ENCODE peak calls at places on chromosomes 11 and 22, in six cellular contexts. Y is heart left ventricle, P is stomach, Z is psoas muscle, F is cardiac muscle cell, N is upper lobe of right lung. C is an unnamed sample. For H3K27me3, the result is how much of the 10 kb centered on the place peaks cover.

GRCh38 chr11:23205156-23205871 is 345.0 kb upstream of the CCDC179 start:
- DNase-seq in Y (no peak), Z (no peak), N (no peak), P (no peak), F (no peak), C (no peak)

GRCh38 chr11:95231881-95232605 is 1.0 kb upstream of the SESN3 start:
- DNase-seq in N (peak), Z (peak), F (peak), P (peak), Y (peak), C (peak)

GRCh38 chr11:26541870-26542269 is 30.2 kb downstream of the MUC15 start:
- DNase-seq in N (no peak), F (no peak), P (no peak), Z (no peak), Y (no peak), C (no peak)

GRCh38 chr22:46036558-46037408 is 59.8 kb upstream of the WNT7B start:
- DNase-seq in N (peak), F (peak), Y (peak), Z (no peak), P (peak), C (peak)

GRCh38 chr11:44005076-44005800 is 42.5 kb upstream of the ACCSL start:
- DNase-seq in Y (peak), Z (no peak), P (peak), N (no peak), F (no peak), C (no peak)

GRCh38 chr22:43203471-43203981 is 16.6 kb upstream of the TTLL12 start:
- DNase-seq in N (peak), P (no peak), Z (peak), Y (no peak), F (peak), C (no peak)

GRCh38 chr11:64870176-64870892 is 8.1 kb downstream of the EHD1 start:
- DNase-seq in F (peak), P (no peak), Z (peak), N (no peak), Y (no peak), C (no peak)

GRCh38 chr11:3095712-3096361 is 38.6 kb upstream of the CARS1 start:
- DNase-seq in F (no peak), Z (peak), Y (no peak), P (peak), N (peak), C (no peak)

GRCh38 chr11:91495837-91496236 is 728.8 kb upstream of the FAT3 start:
- DNase-seq in F (no peak), P (no peak), Z (no peak), Y (no peak), N (no peak), C (no peak)

GRCh38 chr11:26580929-26581328 is 8.9 kb upstream of the MUC15 start:
- DNase-seq in N (no peak), Z (no peak), F (no peak), Y (no peak), P (no peak), C (no peak)

GRCh38 chr11:11027271-11027670 is 169.4 kb upstream of the ZBED5 start:
- DNase-seq in F (no peak), N (no peak), Z (no peak), Y (no peak), P (no peak), C (no peak)

GRCh38 chr11:72375241-72375640 is 59.1 kb downstream of the CLPB start:
- DNase-seq in Z (no peak), F (no peak), Y (no peak), P (no peak), N (no peak), C (no peak)

GRCh38 chr11:130314184-130314748 is 451 bp downstream of the ZBTB44 start:
- DNase-seq in P (peak), F (peak), Y (peak), N (peak), Z (peak), C (no peak)

GRCh38 chr11:102223859-102224258 is 93.4 kb upstream of the BIRC3 start:
- DNase-seq in Z (no peak), N (no peak), Y (no peak), P (no peak), F (no peak), C (no peak)

GRCh38 chr22:26461188-26461810 is 22.3 kb downstream of the HPS4 start:
- DNase-seq in Y (peak), Z (peak), N (no peak), F (peak), P (peak), C (no peak)

GRCh38 chr11:9091044-9091936 is at the start of gene SCUBE2:
- DNase-seq in Z (no peak), Y (no peak), N (no peak), F (peak), P (no peak), C (no peak)

GRCh38 chr11:11843233-11843632 is 1.5 kb downstream of the USP47 start:
- DNase-seq in Z (no peak), Y (no peak), N (no peak), F (peak), P (no peak), C (no peak)

GRCh38 chr11:75453916-75454655 is 21.1 kb upstream of the KLHL35 start:
- DNase-seq in N (no peak), Y (no peak), P (no peak), F (no peak), Z (peak), C (no peak)

GRCh38 chr11:67640021-67640757 is 626 bp upstream of the TBX10 start:
- DNase-seq in P (peak), F (peak), Z (peak), N (peak), Y (no peak), C (peak)

GRCh38 chr11:47061429-47062178 is 115.1 kb downstream of the ARFGAP2 start:
- DNase-seq in Y (no peak), F (no peak), N (no peak), P (no peak), Z (no peak), C (no peak)

GRCh38 chr22:23697031-23697970 is 6.5 kb downstream of the RGL4 start:
- DNase-seq in Y (no peak), Z (no peak), P (no peak), F (no peak), N (no peak), C (no peak)

GRCh38 chr11:46298699-46299424 is 21.4 kb downstream of the CREB3L1 start:
- DNase-seq in Y (no peak), Z (no peak), P (no peak), F (no peak), N (no peak), C (no peak)

GRCh38 chr22:19879651-19879995 is 24.9 kb upstream of the GNB1L start:
- DNase-seq in Z (peak), Y (peak), F (no peak), P (no peak), N (no peak), C (peak)

GRCh38 chr22:38352436-38352835 is 35.2 kb upstream of the CSNK1E start:
- DNase-seq in F (no peak), Y (no peak), P (peak), Z (no peak), N (peak), C (no peak)

GRCh38 chr11:134583397-134583990 is 171.5 kb upstream of the B3GAT1 start:
- DNase-seq in Y (no peak), N (no peak), P (no peak), F (no peak), Z (no peak), C (no peak)

GRCh38 chr11:10728154-10728553 is 22.9 kb upstream of the CTR9 start:
- DNase-seq in P (no peak), Y (no peak), F (no peak), Z (no peak), N (no peak), C (no peak)

GRCh38 chr11:14764899-14765527 is 121.4 kb downstream of the PDE3B start:
- DNase-seq in Z (no peak), Y (no peak), N (no peak), F (no peak), P (no peak), C (no peak)

GRCh38 chr11:76835928-76836612 is 24.6 kb upstream of the ACER3 start:
- DNase-seq in Y (peak), N (no peak), F (no peak), P (peak), Z (no peak), C (no peak)

GRCh38 chr11:128784059-128784804 is 82.9 kb downstream of the KCNJ1 start:
- DNase-seq in Z (no peak), N (no peak), P (no peak), F (no peak), Y (no peak), C (no peak)

GRCh38 chr22:20033045-20033706 is 12.3 kb downstream of the TANGO2 start:
- DNase-seq in Z (peak), F (no peak), Y (peak), P (peak), N (no peak), C (peak)

GRCh38 chr11:118790357-118791014 is 478 bp downstream of the DDX6 start:
- DNase-seq in P (peak), Y (peak), Z (peak), N (no peak), F (peak), C (peak)

GRCh38 chr22:37209140-37209845 is 3.0 kb downstream of the SSTR3 start:
- DNase-seq in N (no peak), Z (peak), P (no peak), Y (no peak), F (no peak), C (peak)

GRCh38 chr11:60786811-60787567 is 1.9 kb downstream of the MS4A10 start:
- DNase-seq in N (no peak), Y (peak), F (peak), P (peak), Z (peak), C (no peak)

GRCh38 chr11:122524532-122524882 is 131.0 kb upstream of the UBASH3B start:
- DNase-seq in P (no peak), Y (no peak), F (peak), N (no peak), Z (no peak), C (no peak)

DNA sequence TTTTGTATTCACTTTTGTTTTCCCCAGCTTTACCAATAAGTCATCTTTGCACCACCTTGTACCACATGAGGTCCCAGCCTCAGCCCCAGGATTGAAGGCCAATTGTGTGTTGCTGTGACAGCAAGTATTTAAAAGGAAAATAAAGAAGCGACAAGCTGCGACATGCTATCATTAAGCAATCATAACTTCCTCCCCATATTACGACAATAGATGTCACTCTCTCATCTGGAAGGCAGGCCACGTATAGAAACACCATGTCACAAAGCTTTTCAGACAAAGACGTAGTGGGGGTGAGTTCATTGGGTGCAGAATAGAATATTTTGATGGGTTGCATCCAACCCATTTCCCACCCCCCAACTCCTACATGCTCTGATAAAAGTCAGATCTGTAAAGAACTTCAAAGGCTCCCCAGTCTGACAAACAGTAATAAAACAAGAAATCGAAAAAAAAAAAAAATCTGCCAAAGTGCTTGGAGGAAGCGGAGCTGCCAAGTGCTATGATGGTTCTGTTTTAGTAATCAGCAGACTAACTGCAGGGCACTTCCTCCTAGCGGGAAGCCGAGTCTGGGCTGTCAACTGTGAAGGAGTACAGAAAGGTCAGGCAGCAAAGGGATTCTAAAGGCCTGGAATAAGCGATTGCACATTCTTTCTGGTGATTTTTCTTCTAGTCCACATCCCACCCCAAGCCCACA is 131.5 kb upstream of the UBASH3B start:
- DNase-seq in N (no peak), F (peak), Z (no peak), P (no peak), Y (no peak), C (no peak)
- H3K27ac ChIP-seq in N (no peak), F (peak), Z (no peak), P (no peak), Y (no peak), C (no peak)

GRCh38 chr22:50269573-50270301 is 443 bp downstream of the MAPK11 start:
- DNase-seq in P (no peak), Y (peak), N (no peak), Z (no peak), F (peak), C (no peak)

GRCh38 chr22:50271011-50271394 is 823 bp upstream of the MAPK11 start:
- DNase-seq in Y (no peak), F (no peak), P (no peak), N (no peak), Z (no peak), C (no peak)

GRCh38 chr22:50270302-50271010 is at the start of gene MAPK11:
- DNase-seq in F (peak), N (peak), P (peak), Z (peak), Y (peak), C (no peak)

GRCh38 chr22:50272103-50272782 is 2.1 kb upstream of the MAPK11 start:
- DNase-seq in N (no peak), Z (no peak), P (no peak), Y (no peak), F (no peak), C (no peak)

GRCh38 chr22:50271519-50271970 is 1.4 kb upstream of the MAPK11 start:
- DNase-seq in Y (peak), N (peak), Z (no peak), F (peak), P (peak), C (no peak)
- H3K27me3 ChIP-seq in Y (under half), N (under half), Z (under half), F (half or more), P (under half), C (under half)

DNA sequence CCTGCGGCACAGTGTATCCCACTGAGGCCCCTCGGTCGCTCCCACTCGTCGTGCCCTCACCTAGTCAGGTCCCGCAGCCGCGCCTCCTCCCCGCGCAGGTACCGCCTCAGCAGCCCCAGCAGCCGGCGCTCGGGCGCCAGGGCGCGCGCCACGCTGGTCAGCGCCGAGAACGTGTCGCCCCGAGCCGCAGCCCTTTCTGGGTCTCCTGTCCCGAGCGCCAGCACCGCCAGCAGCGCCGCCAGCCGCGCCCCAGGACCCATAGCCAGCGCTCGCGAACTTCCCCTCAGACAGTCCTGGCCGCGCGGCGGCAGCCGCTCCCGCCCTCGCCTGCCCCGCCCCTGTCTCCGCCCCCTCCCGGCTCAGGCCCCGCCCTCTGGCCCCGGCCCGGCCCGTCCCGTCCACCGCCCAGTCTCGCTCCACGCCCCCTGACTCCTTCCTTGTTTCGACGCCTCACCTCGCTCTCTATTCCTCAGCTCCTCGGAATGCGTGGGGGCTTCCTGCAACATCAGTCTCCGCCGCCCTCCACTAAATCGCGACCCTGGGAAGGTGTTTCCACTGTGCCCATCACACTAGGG is at the start of gene P4HA3:
- DNase-seq in F (peak), Z (peak), Y (peak), P (peak), N (peak), C (peak)
- TF ChIP-seq CTCF in F (peak), Z (no peak), Y (no peak), P (no peak), N (peak), C (peak)

DNA sequence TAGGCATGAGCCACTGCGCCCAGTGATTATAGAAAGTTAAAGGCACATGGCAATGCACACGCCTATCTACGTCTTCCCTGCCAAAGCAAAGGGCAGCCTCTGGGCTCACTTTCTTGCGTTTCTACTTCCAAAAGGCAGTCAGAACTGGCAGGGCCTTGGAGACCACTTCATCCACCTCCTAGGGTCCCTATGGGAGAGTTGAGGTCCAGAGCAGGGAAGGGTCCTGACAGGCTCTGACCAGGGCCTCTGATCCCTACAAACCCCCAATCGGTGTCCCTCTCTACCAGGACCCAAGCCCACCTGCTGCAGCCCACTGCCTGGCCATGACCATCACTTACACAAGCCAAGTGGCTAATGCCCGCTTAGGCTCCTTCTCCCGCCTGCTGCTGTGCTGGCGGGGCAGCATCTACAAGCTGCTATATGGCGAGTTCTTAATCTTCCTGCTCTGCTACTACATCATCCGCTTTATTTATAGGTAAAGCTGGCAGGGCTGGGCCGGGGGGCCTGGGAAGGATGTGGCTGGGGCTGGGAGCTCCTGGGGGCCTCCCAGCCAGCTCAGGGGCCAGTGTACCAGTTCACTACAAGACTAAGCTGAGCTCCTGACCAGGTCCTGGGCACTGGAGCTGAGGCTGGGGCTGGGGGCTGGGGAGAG is 1.5 kb downstream of the BEST1 start:
- DNase-seq in Y (no peak), Z (no peak), N (no peak), F (no peak), P (no peak), C (no peak)
- H3K27ac ChIP-seq in Y (no peak), Z (no peak), N (no peak), F (no peak), P (no peak), C (no peak)

GRCh38 chr11:110712643-110713468 is 619 bp upstream of the ARHGAP20 start:
- DNase-seq in P (no peak), Y (peak), Z (peak), F (peak), N (peak), C (no peak)
- H3K27me3 ChIP-seq in P (under half), Y (half or more), Z (under half), F (half or more), N (under half), C (half or more)

GRCh38 chr11:70085815-70086769 is 8.0 kb downstream of the ANO1 start:
- DNase-seq in Z (no peak), N (no peak), P (no peak), F (no peak), Y (no peak), C (peak)

GRCh38 chr11:70088735-70089250 is 10.7 kb downstream of the ANO1 start:
- DNase-seq in N (no peak), Y (no peak), F (no peak), Z (no peak), P (no peak), C (no peak)

GRCh38 chr11:70084046-70084984 is 6.2 kb downstream of the ANO1 start:
- DNase-seq in Z (peak), F (no peak), P (no peak), N (no peak), Y (no peak), C (no peak)

GRCh38 chr11:70089631-70090030 is 11.5 kb downstream of the ANO1 start:
- DNase-seq in P (no peak), F (no peak), N (no peak), Z (no peak), Y (no peak), C (no peak)

DNA sequence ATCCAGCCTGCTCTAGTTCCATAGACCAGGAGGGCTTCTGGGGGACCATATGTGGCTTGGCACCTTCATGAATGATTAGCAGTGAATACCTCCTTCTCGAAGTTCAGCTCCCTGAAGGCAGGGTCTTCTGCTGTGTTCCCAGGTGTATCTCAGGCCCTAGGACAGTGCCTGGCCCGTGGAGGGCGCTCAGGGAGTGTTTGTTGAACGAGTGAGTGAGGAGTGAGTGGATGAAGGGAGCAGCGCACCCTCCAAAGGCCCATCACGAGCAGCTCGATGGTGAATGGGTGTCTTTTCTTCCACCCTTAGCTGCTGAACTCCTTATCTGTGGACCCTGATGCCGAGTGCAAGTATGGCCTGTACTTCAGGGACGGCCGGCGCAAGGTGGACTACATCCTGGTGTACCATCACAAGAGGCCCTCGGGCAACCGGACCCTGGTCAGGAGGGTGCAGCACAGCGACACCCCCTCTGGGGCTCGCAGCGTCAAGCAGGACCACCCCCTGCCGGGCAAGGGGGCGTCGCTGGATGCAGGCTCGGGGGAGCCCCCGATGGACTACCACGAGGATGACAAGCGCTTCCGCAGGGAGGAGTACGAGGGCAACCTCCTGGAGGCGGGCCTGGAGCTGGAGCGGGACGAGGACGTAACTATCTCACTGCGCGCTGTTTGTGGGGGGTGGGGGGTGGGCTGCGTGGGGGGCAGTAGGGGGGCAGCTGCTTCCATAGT is 9.5 kb downstream of the ANO1 start:
- DNase-seq in F (no peak), Y (no peak), P (no peak), N (peak), Z (no peak), C (peak)
- TF ChIP-seq CTCF in F (no peak), Y (no peak), P (no peak), N (no peak), Z (no peak), C (no peak)